ENCODE peak calls at places on chromosomes 12 and 14, in five cellular contexts. O, U, T, C and I are unnamed samples.

GRCh38 chr12:8780389-8780788 is 42.0 kb upstream of the A2ML1 start:
- DNase-seq in O (peak), U (no peak), T (no peak), C (peak), I (peak)

GRCh38 chr12:67937822-67938221 is 51.4 kb upstream of the IFNG-AS1 start:
- DNase-seq in O (no peak), U (no peak), T (no peak), C (no peak), I (no peak)

GRCh38 chr12:6341439-6342139 is at the start of gene TNFRSF1A:
- DNase-seq in O (peak), U (peak), T (no peak), C (peak), I (peak)

GRCh38 chr14:52025310-52025709 is 36.0 kb downstream of the RTRAF start:
- DNase-seq in O (no peak), U (no peak), T (no peak), C (peak), I (no peak)

GRCh38 chr12:98456583-98457573 is 58.5 kb upstream of the TMPO start:
- DNase-seq in O (peak), U (peak), T (no peak), C (no peak), I (no peak)

GRCh38 chr14:94394594-94395305 is 6.3 kb upstream of the SERPINA1 start:
- DNase-seq in O (no peak), U (no peak), T (no peak), C (peak), I (no peak)

GRCh38 chr14:29403091-29403490 is 524.6 kb downstream of the PRKD1 start:
- DNase-seq in O (no peak), U (no peak), T (no peak), C (no peak), I (no peak)

GRCh38 chr12:7319934-7320333 is 16.1 kb downstream of the ACSM4 start:
- DNase-seq in O (no peak), U (no peak), T (no peak), C (no peak), I (no peak)

GRCh38 chr12:63822352-63822751 is 22.1 kb upstream of the SRGAP1 start:
- DNase-seq in O (no peak), U (no peak), T (no peak), C (no peak), I (no peak)

GRCh38 chr14:62885451-62885850 is 159.8 kb downstream of the KCNH5 start:
- DNase-seq in O (no peak), U (no peak), T (no peak), C (no peak), I (no peak)

GRCh38 chr12:130667421-130667960 is 48.6 kb downstream of the RIMBP2 start:
- DNase-seq in O (no peak), U (no peak), T (no peak), C (no peak), I (no peak)

GRCh38 chr12:130671556-130671955 is 44.5 kb downstream of the RIMBP2 start:
- DNase-seq in O (no peak), U (no peak), T (no peak), C (no peak), I (no peak)

GRCh38 chr12:130668286-130669204 is 47.6 kb downstream of the RIMBP2 start:
- DNase-seq in O (no peak), U (no peak), T (no peak), C (no peak), I (no peak)

GRCh38 chr12:130669797-130670196 is 46.3 kb downstream of the RIMBP2 start:
- DNase-seq in O (no peak), U (no peak), T (no peak), C (no peak), I (no peak)

DNA sequence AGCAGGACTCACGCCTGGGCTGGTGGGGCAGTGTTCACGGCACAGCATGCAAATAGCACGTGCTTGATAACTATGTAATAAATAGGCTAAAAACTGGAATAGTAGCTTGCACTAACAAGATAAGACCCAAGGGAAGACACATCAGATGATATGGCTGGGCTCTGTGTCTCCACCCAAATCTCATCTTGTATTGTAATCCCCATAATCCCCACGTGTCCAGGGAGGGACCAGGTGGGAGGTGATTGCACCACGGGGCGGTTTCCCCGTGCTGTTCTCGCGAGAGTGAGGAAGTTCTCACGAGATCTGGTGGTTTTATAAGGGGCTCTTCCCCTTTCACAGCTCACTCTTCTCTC is 46.9 kb downstream of the RIMBP2 start:
- DNase-seq in O (no peak), U (no peak), T (no peak), C (no peak), I (no peak)
- H3K4me3 ChIP-seq in O (no peak), U (no peak), T (no peak), C (no peak), I (no peak)

GRCh38 chr14:21095430-21096205 is 2.8 kb downstream of the ZNF219 start:
- DNase-seq in O (peak), U (no peak), T (no peak), C (no peak), I (no peak)
- H3K27ac ChIP-seq in O (peak), U (peak), T (no peak), C (no peak), I (no peak)

GRCh38 chr12:54016478-54016964 is 7.7 kb downstream of the HOXC8 start:
- DNase-seq in O (no peak), U (peak), T (no peak), C (no peak), I (no peak)
- H3K4me3 ChIP-seq in O (no peak), U (no peak), T (no peak), C (no peak), I (no peak)

GRCh38 chr12:57890191-57891120 is 43.9 kb upstream of the CTDSP2 start:
- DNase-seq in O (no peak), U (no peak), T (no peak), C (no peak), I (no peak)
- H3K27ac ChIP-seq in O (no peak), U (peak), T (no peak), C (no peak), I (no peak)

GRCh38 chr12:124217508-124217981 is 77.3 kb upstream of the RFLNA start:
- DNase-seq in O (peak), U (no peak), T (no peak), C (peak), I (no peak)
- H3K4me3 ChIP-seq in O (peak), U (no peak), T (no peak), C (peak), I (no peak)

GRCh38 chr12:118094039-118094438 is 9.8 kb downstream of the VSIG10 start:
- DNase-seq in O (no peak), U (no peak), T (no peak), C (no peak), I (no peak)
- H3K27ac ChIP-seq in O (no peak), U (no peak), T (no peak), C (no peak), I (no peak)

DNA sequence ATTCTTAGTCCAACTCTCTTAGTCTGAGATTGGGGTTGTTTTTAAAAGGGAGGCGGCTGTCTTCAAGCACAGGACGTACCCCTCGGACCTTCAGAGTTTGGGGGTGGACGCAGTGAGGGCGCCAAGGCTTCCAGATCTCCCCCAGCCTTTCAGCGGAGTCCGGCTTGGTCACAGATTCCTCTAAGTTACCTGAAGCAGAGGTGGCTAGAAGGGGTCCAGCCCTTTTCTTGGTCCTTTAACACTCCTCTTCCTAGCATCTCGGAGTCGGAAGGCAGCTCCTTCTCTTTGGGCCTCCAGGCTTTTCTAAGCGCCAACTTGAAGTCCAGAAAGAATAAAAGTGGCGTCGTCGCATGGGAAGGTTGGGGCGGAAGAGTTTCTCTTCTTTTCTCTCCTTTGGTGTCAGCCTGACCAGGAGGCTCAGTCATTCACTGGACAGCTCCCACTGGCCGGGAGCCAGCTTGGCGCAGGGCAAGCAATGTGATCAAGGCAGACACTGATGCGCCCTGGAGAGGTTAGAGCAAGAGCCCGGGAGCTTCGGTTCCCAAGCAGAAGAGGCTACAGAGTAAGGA is 9.6 kb downstream of the OR6S1 start:
- DNase-seq in O (peak), U (peak), T (no peak), C (peak), I (no peak)
- H3K4me3 ChIP-seq in O (peak), U (peak), T (peak), C (peak), I (peak)

DNA sequence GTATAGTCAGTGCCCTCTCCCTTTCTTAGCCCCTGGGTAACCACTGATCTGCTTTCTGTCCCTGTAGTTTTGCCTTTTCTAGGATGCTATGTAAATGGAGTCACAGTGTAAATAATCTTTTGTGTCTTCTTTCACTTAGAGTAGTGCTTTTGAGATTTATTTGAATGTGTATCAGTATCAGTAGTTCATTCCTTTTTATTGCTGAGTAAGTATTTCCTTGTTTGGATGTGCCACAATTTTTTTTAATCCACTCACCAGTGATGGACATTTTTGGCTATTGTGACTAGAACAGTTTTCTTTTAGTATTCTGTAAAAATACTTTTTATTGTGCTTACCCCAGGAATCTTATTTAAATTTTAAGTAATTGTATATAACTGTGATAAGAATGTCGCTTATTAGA is 3.4 kb downstream of the MARK3 start:
- DNase-seq in O (no peak), U (no peak), T (no peak), C (no peak), I (no peak)
- H3K27ac ChIP-seq in O (no peak), U (no peak), T (no peak), C (no peak), I (no peak)